ENCODE peak calls at places on chromosomes 5 and 9, in nine cellular contexts. One of them, this sample, is unnamed.

GRCh38 chr9:12884736-12885395 is 110.0 kb downstream of the LURAP1L start:
- DNase-seq in kidney: no peak
- DNase-seq in BJ: peak
- DNase-seq in AG10803: peak
- DNase-seq in neural crest cell: no peak
- DNase-seq in pancreas: peak
- DNase-seq in nephron progenitor cell: no peak
- DNase-seq in LNCaP clone FGC: no peak
- DNase-seq in lower leg skin: no peak
- DNase-seq in this sample: peak

GRCh38 chr9:20898885-20899554 is 132.4 kb downstream of the HACD4 start:
- DNase-seq in kidney: no peak
- DNase-seq in BJ: no peak
- DNase-seq in AG10803: no peak
- DNase-seq in neural crest cell: no peak
- DNase-seq in pancreas: no peak
- DNase-seq in nephron progenitor cell: no peak
- DNase-seq in LNCaP clone FGC: no peak
- DNase-seq in lower leg skin: no peak
- DNase-seq in this sample: peak

GRCh38 chr9:132026932-132027585 is 52.6 kb downstream of the MED27 start:
- DNase-seq in kidney: no peak
- DNase-seq in BJ: peak
- DNase-seq in AG10803: peak
- DNase-seq in neural crest cell: no peak
- DNase-seq in pancreas: no peak
- DNase-seq in nephron progenitor cell: no peak
- DNase-seq in LNCaP clone FGC: no peak
- DNase-seq in lower leg skin: no peak
- DNase-seq in this sample: peak

GRCh38 chr5:80246995-80247729 is 8.7 kb downstream of the SERINC5 start:
- DNase-seq in kidney: no peak
- DNase-seq in BJ: peak
- DNase-seq in AG10803: peak
- DNase-seq in neural crest cell: no peak
- DNase-seq in pancreas: peak
- DNase-seq in nephron progenitor cell: peak
- DNase-seq in LNCaP clone FGC: peak
- DNase-seq in lower leg skin: no peak
- DNase-seq in this sample: peak

GRCh38 chr9:14939378-14939777 is 29.1 kb upstream of the FREM1 start:
- DNase-seq in kidney: no peak
- DNase-seq in BJ: no peak
- DNase-seq in AG10803: no peak
- DNase-seq in neural crest cell: no peak
- DNase-seq in pancreas: no peak
- DNase-seq in nephron progenitor cell: no peak
- DNase-seq in LNCaP clone FGC: no peak
- DNase-seq in lower leg skin: no peak
- DNase-seq in this sample: no peak

GRCh38 chr5:177958696-177959095 is 37.3 kb downstream of the PROP1 start:
- DNase-seq in kidney: no peak
- DNase-seq in BJ: no peak
- DNase-seq in AG10803: no peak
- DNase-seq in neural crest cell: no peak
- DNase-seq in pancreas: no peak
- DNase-seq in nephron progenitor cell: no peak
- DNase-seq in LNCaP clone FGC: no peak
- DNase-seq in lower leg skin: peak
- DNase-seq in this sample: no peak

GRCh38 chr9:84493284-84493947 is 152.9 kb upstream of the SLC28A3 start:
- DNase-seq in kidney: no peak
- DNase-seq in BJ: no peak
- DNase-seq in AG10803: no peak
- DNase-seq in neural crest cell: no peak
- DNase-seq in pancreas: no peak
- DNase-seq in nephron progenitor cell: peak
- DNase-seq in LNCaP clone FGC: no peak
- DNase-seq in lower leg skin: no peak
- DNase-seq in this sample: no peak

GRCh38 chr9:111038336-111039202 is at the start of gene LPAR1:
- DNase-seq in kidney: peak
- DNase-seq in BJ: no peak
- DNase-seq in AG10803: peak
- DNase-seq in neural crest cell: peak
- DNase-seq in pancreas: peak
- DNase-seq in nephron progenitor cell: peak
- DNase-seq in LNCaP clone FGC: no peak
- DNase-seq in lower leg skin: peak
- DNase-seq in this sample: peak

GRCh38 chr5:174409971-174410370 is 314.4 kb upstream of the MSX2 start:
- DNase-seq in kidney: no peak
- DNase-seq in BJ: no peak
- DNase-seq in AG10803: no peak
- DNase-seq in neural crest cell: no peak
- DNase-seq in pancreas: no peak
- DNase-seq in nephron progenitor cell: no peak
- DNase-seq in LNCaP clone FGC: no peak
- DNase-seq in lower leg skin: no peak
- DNase-seq in this sample: no peak

GRCh38 chr9:99803694-99804093 is 18.0 kb upstream of the NR4A3 start:
- DNase-seq in kidney: no peak
- DNase-seq in BJ: no peak
- DNase-seq in AG10803: no peak
- DNase-seq in neural crest cell: no peak
- DNase-seq in pancreas: no peak
- DNase-seq in nephron progenitor cell: no peak
- DNase-seq in LNCaP clone FGC: no peak
- DNase-seq in lower leg skin: no peak
- DNase-seq in this sample: no peak

GRCh38 chr5:127699416-127699815 is 3.8 kb upstream of the CCDC192 start:
- DNase-seq in kidney: no peak
- DNase-seq in BJ: no peak
- DNase-seq in AG10803: no peak
- DNase-seq in neural crest cell: no peak
- DNase-seq in pancreas: no peak
- DNase-seq in nephron progenitor cell: no peak
- DNase-seq in LNCaP clone FGC: no peak
- DNase-seq in lower leg skin: no peak
- DNase-seq in this sample: no peak

GRCh38 chr9:108694191-108694590 is 161.6 kb downstream of the ACTL7B start:
- DNase-seq in kidney: no peak
- DNase-seq in BJ: no peak
- DNase-seq in AG10803: no peak
- DNase-seq in neural crest cell: no peak
- DNase-seq in pancreas: no peak
- DNase-seq in nephron progenitor cell: no peak
- DNase-seq in LNCaP clone FGC: no peak
- DNase-seq in lower leg skin: no peak
- DNase-seq in this sample: no peak

GRCh38 chr5:63055421-63055820 is 476.8 kb downstream of the LRRC70 start:
- DNase-seq in kidney: no peak
- DNase-seq in BJ: no peak
- DNase-seq in AG10803: no peak
- DNase-seq in neural crest cell: no peak
- DNase-seq in pancreas: no peak
- DNase-seq in nephron progenitor cell: no peak
- DNase-seq in LNCaP clone FGC: no peak
- DNase-seq in lower leg skin: no peak
- DNase-seq in this sample: peak

GRCh38 chr5:125041798-125042197 is 295.4 kb upstream of the ZNF608 start:
- DNase-seq in kidney: no peak
- DNase-seq in BJ: no peak
- DNase-seq in AG10803: no peak
- DNase-seq in neural crest cell: no peak
- DNase-seq in pancreas: no peak
- DNase-seq in nephron progenitor cell: no peak
- DNase-seq in LNCaP clone FGC: no peak
- DNase-seq in lower leg skin: no peak
- DNase-seq in this sample: no peak

GRCh38 chr9:109101810-109102209 is 17.9 kb downstream of the TMEM245 start:
- DNase-seq in kidney: no peak
- DNase-seq in BJ: no peak
- DNase-seq in AG10803: peak
- DNase-seq in neural crest cell: no peak
- DNase-seq in pancreas: no peak
- DNase-seq in nephron progenitor cell: no peak
- DNase-seq in LNCaP clone FGC: peak
- DNase-seq in lower leg skin: no peak
- DNase-seq in this sample: peak

GRCh38 chr9:4301971-4302427 is 2.1 kb upstream of the GLIS3 start:
- DNase-seq in kidney: peak
- DNase-seq in BJ: peak
- DNase-seq in AG10803: peak
- DNase-seq in neural crest cell: no peak
- DNase-seq in pancreas: peak
- DNase-seq in nephron progenitor cell: no peak
- DNase-seq in LNCaP clone FGC: no peak
- DNase-seq in lower leg skin: no peak
- DNase-seq in this sample: peak

GRCh38 chr9:112203536-112203935 is 28.4 kb upstream of the SUSD1 start:
- DNase-seq in kidney: no peak
- DNase-seq in BJ: peak
- DNase-seq in AG10803: peak
- DNase-seq in neural crest cell: no peak
- DNase-seq in pancreas: no peak
- DNase-seq in nephron progenitor cell: no peak
- DNase-seq in LNCaP clone FGC: no peak
- DNase-seq in lower leg skin: no peak
- DNase-seq in this sample: peak

GRCh38 chr5:178249191-178249989 is 16.8 kb upstream of the PHYKPL start:
- DNase-seq in kidney: peak
- DNase-seq in BJ: no peak
- DNase-seq in AG10803: peak
- DNase-seq in neural crest cell: no peak
- DNase-seq in pancreas: no peak
- DNase-seq in nephron progenitor cell: no peak
- DNase-seq in LNCaP clone FGC: no peak
- DNase-seq in lower leg skin: no peak
- DNase-seq in this sample: peak

DNA sequence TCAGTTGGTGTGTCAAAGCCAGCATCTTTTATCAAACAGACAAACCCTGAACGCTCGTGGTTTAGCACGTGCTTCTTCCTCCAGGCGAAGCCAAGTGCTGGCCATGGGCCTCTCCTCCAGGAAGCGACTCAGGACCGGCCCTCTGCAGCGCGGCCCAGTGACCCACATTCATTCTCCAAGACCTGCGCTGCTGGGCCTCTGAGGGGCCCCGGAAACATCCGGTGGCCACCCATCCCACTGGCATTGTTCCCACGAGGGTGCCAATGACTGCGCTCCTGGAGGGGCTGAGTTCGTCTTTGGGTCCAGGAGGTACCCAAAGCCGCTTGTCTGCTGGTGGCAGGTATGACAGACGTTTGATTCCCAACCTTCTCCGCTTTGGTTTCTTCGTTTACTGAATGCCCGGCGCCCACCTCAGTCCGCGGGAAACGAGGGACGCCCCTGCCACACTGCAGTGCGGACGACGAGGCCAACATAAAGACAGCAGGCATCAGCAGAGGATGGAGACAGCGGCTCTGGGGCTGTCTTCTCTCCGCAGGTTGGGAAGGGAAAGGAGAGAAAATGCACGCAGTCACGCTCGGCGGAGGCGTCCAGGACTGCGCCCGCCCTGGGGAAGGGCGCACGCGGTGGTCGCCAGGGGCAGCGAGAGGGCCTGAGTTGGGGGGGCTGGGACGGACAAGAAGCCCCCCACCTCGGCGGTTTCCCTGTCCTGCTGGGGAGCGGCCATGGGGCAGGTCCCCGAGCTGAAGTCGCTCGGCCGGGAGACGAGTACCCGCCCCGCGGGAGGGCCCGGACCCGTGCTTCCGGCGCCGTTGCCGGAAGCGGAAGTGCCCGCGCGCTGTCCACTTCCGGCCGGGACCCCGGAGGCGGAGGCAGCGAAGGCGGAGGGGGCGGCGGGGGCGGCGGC is at the start of gene EXOC3:
- DNase-seq in kidney: peak
- DNase-seq in BJ: no peak
- DNase-seq in AG10803: peak
- DNase-seq in neural crest cell: peak
- DNase-seq in pancreas: peak
- DNase-seq in nephron progenitor cell: peak
- DNase-seq in LNCaP clone FGC: peak
- DNase-seq in lower leg skin: peak
- DNase-seq in this sample: peak
- TF ChIP-seq CTCF in kidney: no peak
- TF ChIP-seq CTCF in BJ: no peak
- TF ChIP-seq CTCF in AG10803: no peak
- TF ChIP-seq CTCF in neural crest cell: no peak
- TF ChIP-seq CTCF in pancreas: no peak
- TF ChIP-seq CTCF in nephron progenitor cell: no peak
- TF ChIP-seq CTCF in LNCaP clone FGC: no peak
- TF ChIP-seq CTCF in lower leg skin: no peak
- TF ChIP-seq CTCF in this sample: no peak

GRCh38 chr5:175696139-175696854 is 38.4 kb downstream of the HRH2 start:
- DNase-seq in kidney: peak
- DNase-seq in BJ: no peak
- DNase-seq in AG10803: no peak
- DNase-seq in neural crest cell: peak
- DNase-seq in pancreas: peak
- DNase-seq in nephron progenitor cell: peak
- DNase-seq in LNCaP clone FGC: peak
- DNase-seq in lower leg skin: peak
- DNase-seq in this sample: peak
- TF ChIP-seq CTCF in kidney: peak
- TF ChIP-seq CTCF in BJ: no peak
- TF ChIP-seq CTCF in AG10803: no peak
- TF ChIP-seq CTCF in neural crest cell: peak
- TF ChIP-seq CTCF in pancreas: peak
- TF ChIP-seq CTCF in nephron progenitor cell: peak
- TF ChIP-seq CTCF in LNCaP clone FGC: peak
- TF ChIP-seq CTCF in lower leg skin: no peak
- TF ChIP-seq CTCF in this sample: peak

GRCh38 chr9:8558176-8558575 is 758.6 kb upstream of the DMAC1 start:
- DNase-seq in kidney: no peak
- DNase-seq in BJ: no peak
- DNase-seq in AG10803: no peak
- DNase-seq in neural crest cell: no peak
- DNase-seq in pancreas: no peak
- DNase-seq in nephron progenitor cell: no peak
- DNase-seq in LNCaP clone FGC: no peak
- DNase-seq in lower leg skin: no peak
- DNase-seq in this sample: peak
- TF ChIP-seq CTCF in kidney: no peak
- TF ChIP-seq CTCF in BJ: no peak
- TF ChIP-seq CTCF in AG10803: no peak
- TF ChIP-seq CTCF in neural crest cell: no peak
- TF ChIP-seq CTCF in pancreas: no peak
- TF ChIP-seq CTCF in nephron progenitor cell: no peak
- TF ChIP-seq CTCF in LNCaP clone FGC: no peak
- TF ChIP-seq CTCF in lower leg skin: no peak
- TF ChIP-seq CTCF in this sample: no peak

DNA sequence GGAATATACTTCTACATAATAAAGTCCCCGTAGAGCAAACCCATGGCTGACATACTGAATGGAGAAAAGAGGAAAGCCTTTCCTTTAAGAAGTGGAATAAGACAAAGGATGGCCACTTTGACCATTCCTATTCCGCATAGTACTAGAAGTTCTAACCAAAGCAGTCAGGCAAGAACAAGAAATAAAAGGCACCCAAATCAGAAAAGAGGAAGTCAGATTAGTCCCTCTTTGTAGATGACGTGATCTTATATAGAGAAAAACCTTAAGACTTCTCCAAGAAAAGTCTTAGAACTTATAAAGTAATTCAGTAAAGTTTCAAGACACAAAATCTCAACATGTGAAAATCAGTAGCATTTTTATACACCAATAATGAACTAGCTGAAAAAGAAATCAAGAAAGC is 133.9 kb downstream of the GIN1 start:
- DNase-seq in kidney: no peak
- DNase-seq in BJ: no peak
- DNase-seq in AG10803: no peak
- DNase-seq in neural crest cell: no peak
- DNase-seq in pancreas: no peak
- DNase-seq in nephron progenitor cell: no peak
- DNase-seq in LNCaP clone FGC: no peak
- DNase-seq in lower leg skin: no peak
- DNase-seq in this sample: no peak
- TF ChIP-seq CTCF in kidney: no peak
- TF ChIP-seq CTCF in BJ: no peak
- TF ChIP-seq CTCF in AG10803: no peak
- TF ChIP-seq CTCF in neural crest cell: no peak
- TF ChIP-seq CTCF in pancreas: no peak
- TF ChIP-seq CTCF in nephron progenitor cell: no peak
- TF ChIP-seq CTCF in LNCaP clone FGC: no peak
- TF ChIP-seq CTCF in lower leg skin: no peak
- TF ChIP-seq CTCF in this sample: no peak